ENCODE peak calls at places on chromosomes 2 and 18, in four cellular contexts. One of them, this sample, is unnamed.

GRCh38 chr2:21040468-21041377 is 3.1 kb downstream of the APOB start:
- DNase-seq in suprapubic skin: no peak
- DNase-seq in HEK293T: no peak
- DNase-seq in breast epithelium: no peak
- DNase-seq in this sample: no peak

GRCh38 chr2:178271629-178272333 is 77.5 kb downstream of the OSBPL6 start:
- DNase-seq in suprapubic skin: peak
- DNase-seq in HEK293T: no peak
- DNase-seq in breast epithelium: peak
- DNase-seq in this sample: peak

GRCh38 chr2:84486436-84487115 is 27.5 kb upstream of the SUCLG1 start:
- DNase-seq in suprapubic skin: no peak
- DNase-seq in HEK293T: no peak
- DNase-seq in breast epithelium: peak
- DNase-seq in this sample: no peak

GRCh38 chr2:121284424-121285076 is 452 bp downstream of the TFCP2L1 start:
- DNase-seq in suprapubic skin: no peak
- DNase-seq in HEK293T: no peak
- DNase-seq in breast epithelium: no peak
- DNase-seq in this sample: no peak

GRCh38 chr2:128552806-128553551 is 234.3 kb upstream of the HS6ST1 start:
- DNase-seq in suprapubic skin: no peak
- DNase-seq in HEK293T: no peak
- DNase-seq in breast epithelium: no peak
- DNase-seq in this sample: no peak

GRCh38 chr18:62844850-62845643 is 129.7 kb downstream of the PHLPP1 start:
- DNase-seq in suprapubic skin: no peak
- DNase-seq in HEK293T: no peak
- DNase-seq in breast epithelium: no peak
- DNase-seq in this sample: no peak

GRCh38 chr2:149741646-149742045 is 154.1 kb upstream of the MMADHC start:
- DNase-seq in suprapubic skin: no peak
- DNase-seq in HEK293T: no peak
- DNase-seq in breast epithelium: no peak
- DNase-seq in this sample: no peak

GRCh38 chr2:145194671-145195070 is 674.8 kb upstream of the ZEB2 start:
- DNase-seq in suprapubic skin: no peak
- DNase-seq in HEK293T: peak
- DNase-seq in breast epithelium: no peak
- DNase-seq in this sample: no peak

GRCh38 chr18:12886498-12887126 is 2.6 kb upstream of the PTPN2 start:
- DNase-seq in suprapubic skin: no peak
- DNase-seq in HEK293T: no peak
- DNase-seq in breast epithelium: no peak
- DNase-seq in this sample: no peak

GRCh38 chr18:76416935-76417334 is 78.1 kb downstream of the ZNF516 start:
- DNase-seq in suprapubic skin: peak
- DNase-seq in HEK293T: no peak
- DNase-seq in breast epithelium: no peak
- DNase-seq in this sample: peak

GRCh38 chr2:129923265-129924141 is 56.0 kb upstream of the RAB6C start:
- DNase-seq in suprapubic skin: no peak
- DNase-seq in HEK293T: peak
- DNase-seq in breast epithelium: no peak
- DNase-seq in this sample: peak

GRCh38 chr18:33567705-33568104 is 10.3 kb upstream of the ASXL3 start:
- DNase-seq in suprapubic skin: no peak
- DNase-seq in HEK293T: no peak
- DNase-seq in breast epithelium: no peak
- DNase-seq in this sample: no peak